ENCODE peak calls at places on chromosomes 1 and 21, in four cellular contexts. X, U, J and P are unnamed samples.

GRCh38 chr21:42674351-42674940 is 21.0 kb downstream of the PDE9A start:
- DNase-seq in J (peak; percentile 59), U (no peak), X (peak; percentile 85), P (peak; percentile 63)

GRCh38 chr1:1889847-1890505 is 911 bp downstream of the GNB1 start:
- DNase-seq in X (peak; percentile 48), J (no peak), U (peak; percentile 37), P (no peak)

GRCh38 chr21:46189959-46190490 is 5.8 kb upstream of the SPATC1L start:
- DNase-seq in J (no peak), X (peak; percentile 12), U (no peak), P (no peak)

GRCh38 chr1:33219886-33220661 is 36.2 kb upstream of the ZNF362 start:
- DNase-seq in J (no peak), U (peak; percentile 45), X (no peak), P (no peak)

GRCh38 chr21:31372176-31372765 is 28.2 kb upstream of the TIAM1 start:
- DNase-seq in J (no peak), X (no peak), U (no peak), P (no peak)

GRCh38 chr1:8430476-8430875 is 112.6 kb downstream of the SLC45A1 start:
- DNase-seq in U (no peak), J (no peak), X (no peak), P (no peak)

GRCh38 chr1:166170726-166171125 is 3.9 kb upstream of the FAM78B start:
- DNase-seq in U (no peak), J (no peak), X (peak; percentile 76), P (no peak)

GRCh38 chr1:30808067-30808662 is 50.6 kb upstream of the LAPTM5 start:
- DNase-seq in J (no peak), U (no peak), X (no peak), P (no peak)

GRCh38 chr21:36210779-36211659 is 54.4 kb downstream of the DOP1B start:
- DNase-seq in U (no peak), J (no peak), X (no peak), P (no peak)

GRCh38 chr1:161258439-161259386 is at the start of gene PCP4L1:
- DNase-seq in U (peak; percentile 33), J (peak; percentile 59), X (peak; percentile 72), P (no peak)

GRCh38 chr21:34989337-34990151 is 59.6 kb downstream of the RUNX1 start:
- DNase-seq in X (no peak), U (no peak), J (no peak), P (no peak)

GRCh38 chr1:200673952-200674823 is 4.5 kb upstream of the DDX59 start:
- DNase-seq in J (no peak), X (no peak), U (peak; percentile 75), P (no peak)

GRCh38 chr1:197958861-197959260 is 41.7 kb downstream of the LHX9 start:
- DNase-seq in U (no peak), J (no peak), X (no peak), P (no peak)

GRCh38 chr21:38861006-38861405 is 55.3 kb downstream of the ETS2 start:
- DNase-seq in U (no peak), J (no peak), X (no peak), P (peak; percentile 80)

GRCh38 chr1:214264196-214264595 is 16.8 kb upstream of the SMYD2 start:
- DNase-seq in U (no peak), J (no peak), X (no peak), P (peak; percentile 26)

GRCh38 chr1:20078711-20079110 is 8.7 kb downstream of the PLA2G5 start:
- DNase-seq in J (no peak), X (no peak), U (no peak), P (no peak)

GRCh38 chr1:93605812-93606512 is 75.7 kb downstream of the BCAR3 start:
- DNase-seq in J (no peak), X (no peak), U (peak; percentile 97), P (no peak)

GRCh38 chr1:109197163-109198042 is 16.3 kb upstream of the SARS1 start:
- DNase-seq in X (no peak), J (no peak), U (peak; percentile 100), P (no peak)

GRCh38 chr1:4960336-4960735 is 305.9 kb downstream of the AJAP1 start:
- DNase-seq in U (no peak), X (no peak), J (no peak), P (no peak)

GRCh38 chr1:181768930-181769280 is 285.6 kb downstream of the CACNA1E start:
- DNase-seq in U (no peak), X (no peak), J (no peak), P (no peak)

GRCh38 chr1:108897865-108898720 is 21.3 kb downstream of the GPSM2 start:
- DNase-seq in J (peak; percentile 54), U (peak; percentile 79), X (peak; percentile 40), P (peak; percentile 45)

GRCh38 chr1:226064168-226064815 is 1.8 kb downstream of the H3-3A start:
- DNase-seq in U (no peak), X (no peak), J (no peak), P (no peak)

GRCh38 chr1:226549937-226550670 is 1.5 kb downstream of the STUM start:
- DNase-seq in J (peak; percentile 76), U (no peak), X (peak; percentile 64), P (peak; percentile 41)

GRCh38 chr1:206447079-206447780 is 23.0 kb upstream of the IKBKE start:
- DNase-seq in X (no peak), U (no peak), J (no peak), P (no peak)

GRCh38 chr1:1332774-1333480 is 1.8 kb downstream of the TAS1R3 start:
- DNase-seq in U (no peak), J (no peak), X (no peak), P (no peak)